ENCODE peak calls at places on chromosomes 16 and 17, in four cellular contexts. G is CD8-positive, alpha-beta T cell; M is body of pancreas; W is left ventricle myocardium inferior. N is an unnamed sample. For H3K4me1, the result is how much of the 10 kb centered on the place peaks cover.

GRCh38 chr16:78659668-78660217 is 560.3 kb downstream of the WWOX start:
- DNase-seq in G (no peak), M (no peak), W (no peak), N (no peak)

GRCh38 chr17:59502800-59503199 is 62.6 kb upstream of the DHX40 start:
- DNase-seq in G (no peak), M (no peak), W (no peak), N (no peak)

GRCh38 chr17:49690256-49690655 is 12.4 kb upstream of the SPOP start:
- DNase-seq in G (no peak), M (no peak), W (no peak), N (no peak)

GRCh38 chr17:64084086-64084939 is 45.6 kb downstream of the ERN1 start:
- DNase-seq in G (no peak), M (peak), W (no peak), N (no peak)

GRCh38 chr16:21599994-21600773 is 807 bp downstream of the METTL9 start:
- DNase-seq in G (peak), M (no peak), W (no peak), N (peak)

GRCh38 chr17:7836596-7837374 is 2.8 kb downstream of the KDM6B start:
- DNase-seq in G (no peak), M (peak), W (peak), N (peak)

GRCh38 chr17:44736551-44737240 is 22.1 kb upstream of the ADAM11 start:
- DNase-seq in G (no peak), M (no peak), W (no peak), N (no peak)

GRCh38 chr17:81043725-81044427 is 8.9 kb downstream of the BAIAP2 start:
- DNase-seq in G (no peak), M (no peak), W (no peak), N (no peak)

GRCh38 chr16:83806036-83806435 is 1.7 kb upstream of the HSBP1 start:
- DNase-seq in G (no peak), M (no peak), W (no peak), N (no peak)

GRCh38 chr17:57234252-57235092 is 21.9 kb upstream of the MSI2 start:
- DNase-seq in G (no peak), M (no peak), W (no peak), N (no peak)

GRCh38 chr16:31451681-31452351 is 7.5 kb upstream of the ARMC5 start:
- DNase-seq in G (no peak), M (peak), W (peak), N (no peak)

GRCh38 chr17:29825604-29826003 is 104.4 kb downstream of the SSH2 start:
- DNase-seq in G (no peak), M (no peak), W (no peak), N (no peak)

GRCh38 chr17:61129876-61130275 is 269.8 kb upstream of the TBX2 start:
- DNase-seq in G (no peak), M (no peak), W (no peak), N (no peak)

GRCh38 chr17:48024149-48025039 is 13.2 kb downstream of the COPZ2 start:
- DNase-seq in G (peak), M (peak), W (peak), N (peak)

GRCh38 chr17:28612936-28613872 is 781 bp downstream of the RSKR start:
- DNase-seq in G (peak), M (peak), W (no peak), N (no peak)

GRCh38 chr17:43570518-43570928 is 24.4 kb upstream of the ETV4 start:
- DNase-seq in G (no peak), M (no peak), W (no peak), N (no peak)

GRCh38 chr17:21239680-21240374 is 13.4 kb downstream of the NATD1 start:
- DNase-seq in G (no peak), M (no peak), W (no peak), N (no peak)

GRCh38 chr17:47802341-47803022 is 19.1 kb downstream of the OSBPL7 start:
- DNase-seq in G (peak), M (peak), W (no peak), N (no peak)

GRCh38 chr17:37650419-37651003 is 7.3 kb upstream of the DDX52 start:
- DNase-seq in G (no peak), M (peak), W (no peak), N (no peak)

GRCh38 chr16:29811896-29812665 is at the start of gene PRRT2:
- DNase-seq in G (peak), M (peak), W (peak), N (peak)

GRCh38 chr17:81701288-81702071 is 1.7 kb upstream of the MRPL12 start:
- DNase-seq in G (no peak), M (no peak), W (no peak), N (no peak)

GRCh38 chr16:9050102-9050830 is 41.2 kb upstream of the HAPSTR1 start:
- DNase-seq in G (no peak), M (no peak), W (no peak), N (no peak)

GRCh38 chr17:1720856-1721386 is 3.6 kb upstream of the WDR81 start:
- DNase-seq in G (peak), M (peak), W (no peak), N (peak)

GRCh38 chr17:74037320-74037719 is 166.2 kb upstream of the RPL38 start:
- DNase-seq in G (no peak), M (no peak), W (no peak), N (no peak)

GRCh38 chr16:81814751-81815428 is 35.8 kb downstream of the PLCG2 start:
- DNase-seq in G (no peak), M (no peak), W (no peak), N (no peak)

GRCh38 chr17:42865638-42866094 is 14.7 kb downstream of the AOC3 start:
- DNase-seq in G (no peak), M (no peak), W (no peak), N (no peak)

GRCh38 chr16:29678691-29679267 is at the start of gene QPRT:
- DNase-seq in G (no peak), M (peak), W (peak), N (peak)

GRCh38 chr16:11114366-11115164 is 141.4 kb downstream of the SOCS1 start:
- DNase-seq in G (no peak), M (no peak), W (no peak), N (no peak)

GRCh38 chr17:67042104-67042899 is 2.1 kb upstream of the CACNG1 start:
- DNase-seq in G (no peak), M (no peak), W (no peak), N (no peak)

GRCh38 chr16:80526418-80527061 is 14.3 kb upstream of the DYNLRB2 start:
- DNase-seq in G (peak), M (peak), W (no peak), N (peak)

GRCh38 chr17:5078106-5079028 is at the start of gene ZFP3:
- DNase-seq in G (peak), M (peak), W (peak), N (peak)

GRCh38 chr17:51660266-51660665 is 399.9 kb downstream of the UTP18 start:
- DNase-seq in G (no peak), M (no peak), W (no peak), N (no peak)

GRCh38 chr17:78838574-78839005 is 2.0 kb downstream of the USP36 start:
- DNase-seq in G (no peak), M (peak), W (no peak), N (no peak)
- H3K4me3 ChIP-seq in G (peak), M (no peak), W (peak), N (no peak)

GRCh38 chr16:88782454-88783390 is 2.3 kb downstream of the PIEZO1 start:
- DNase-seq in G (no peak), M (no peak), W (no peak), N (no peak)

GRCh38 chr16:88783391-88784073 is 1.5 kb downstream of the PIEZO1 start:
- DNase-seq in G (no peak), M (no peak), W (no peak), N (no peak)

GRCh38 chr16:88779406-88780099 is 5.5 kb downstream of the PIEZO1 start:
- DNase-seq in G (no peak), M (no peak), W (peak), N (peak)

GRCh38 chr16:88780100-88781062 is 4.6 kb downstream of the PIEZO1 start:
- DNase-seq in G (no peak), M (no peak), W (no peak), N (no peak)

GRCh38 chr16:88781140-88782077 is 3.6 kb downstream of the PIEZO1 start:
- DNase-seq in G (no peak), M (no peak), W (no peak), N (no peak)
- H3K4me1 ChIP-seq in G (half or more), M (under half), W (half or more), N (under half)

GRCh38 chr17:16327018-16327417 is 26.3 kb downstream of the CENPV start:
- DNase-seq in G (no peak), M (no peak), W (no peak), N (no peak)

GRCh38 chr17:16325964-16326363 is 27.3 kb downstream of the CENPV start:
- DNase-seq in G (no peak), M (no peak), W (no peak), N (no peak)

DNA sequence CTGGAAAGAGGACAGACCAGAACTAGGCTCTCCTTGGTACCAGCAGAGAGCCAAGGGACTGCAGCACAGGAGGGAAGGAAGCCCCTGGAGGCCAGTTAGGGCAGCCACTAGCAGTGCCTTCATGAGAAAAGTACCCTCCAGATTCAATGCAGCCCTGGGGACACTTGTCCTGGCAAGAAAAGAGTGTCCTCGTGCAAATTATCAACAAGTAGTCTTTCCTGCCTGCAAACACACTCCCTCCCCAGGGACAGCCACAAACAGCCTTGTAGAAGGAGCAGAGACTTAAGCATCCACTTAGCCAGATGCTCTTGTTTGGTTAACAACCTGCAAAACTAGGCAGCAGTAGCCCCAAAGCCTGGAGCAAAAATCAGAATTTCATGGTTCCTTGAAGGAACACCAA is 24.3 kb downstream of the CENPV start:
- DNase-seq in G (no peak), M (no peak), W (no peak), N (no peak)
- TF ChIP-seq CTCF in G (no peak), M (no peak), W (no peak), N (no peak)

GRCh38 chr16:86610779-86611516 is 32.6 kb downstream of the FOXL1 start:
- DNase-seq in G (no peak), M (no peak), W (peak), N (no peak)

GRCh38 chr16:86611517-86611840 is 33.1 kb downstream of the FOXL1 start:
- DNase-seq in G (no peak), M (no peak), W (peak), N (peak)

GRCh38 chr16:86608301-86608747 is 30.0 kb downstream of the FOXL1 start:
- DNase-seq in G (no peak), M (no peak), W (no peak), N (no peak)

GRCh38 chr16:86609661-86610060 is 31.3 kb downstream of the FOXL1 start:
- DNase-seq in G (no peak), M (no peak), W (no peak), N (no peak)

DNA sequence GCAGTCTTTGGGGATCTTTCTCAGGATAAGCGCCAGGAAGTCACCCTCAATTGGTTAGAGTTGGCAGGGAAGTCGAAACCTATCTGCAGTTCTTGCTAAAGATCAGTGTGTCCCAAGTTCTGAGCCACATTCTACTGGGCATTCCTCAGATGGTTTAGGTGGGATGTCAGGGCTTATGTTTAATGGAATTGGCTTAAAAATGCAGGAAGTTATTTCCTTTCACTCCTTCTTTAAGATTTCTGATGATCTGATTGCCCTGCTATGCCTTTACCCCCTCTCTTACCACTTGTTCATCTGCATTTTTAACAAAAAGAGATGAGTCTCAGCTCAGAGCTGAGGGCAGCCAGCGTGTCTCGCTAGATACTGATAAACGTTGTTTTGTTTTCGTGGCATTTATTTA is 30.8 kb downstream of the FOXL1 start:
- DNase-seq in G (no peak), M (no peak), W (no peak), N (no peak)
- H3K4me3 ChIP-seq in G (no peak), M (no peak), W (no peak), N (no peak)

DNA sequence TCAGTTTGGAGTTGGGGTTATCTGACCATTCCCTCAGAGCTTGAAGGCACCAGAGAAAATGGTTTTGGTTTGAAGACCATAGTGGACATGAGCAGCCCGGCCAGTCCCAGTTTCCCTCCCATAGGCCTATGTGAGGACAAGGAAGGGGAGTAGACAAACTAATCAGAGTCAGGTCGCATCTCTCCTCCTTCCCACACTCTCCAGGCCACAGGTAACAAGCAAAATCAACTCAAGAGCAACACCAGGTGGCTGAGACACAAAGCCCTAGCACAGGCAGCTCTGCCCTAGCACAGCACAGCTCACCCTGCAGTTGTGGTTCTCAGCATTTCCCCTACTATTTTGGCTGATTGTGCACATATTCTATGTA is 7.2 kb downstream of the SUPT4H1 start:
- DNase-seq in G (peak), M (no peak), W (no peak), N (no peak)
- H3K4me1 ChIP-seq in G (half or more), M (under half), W (under half), N (half or more)

DNA sequence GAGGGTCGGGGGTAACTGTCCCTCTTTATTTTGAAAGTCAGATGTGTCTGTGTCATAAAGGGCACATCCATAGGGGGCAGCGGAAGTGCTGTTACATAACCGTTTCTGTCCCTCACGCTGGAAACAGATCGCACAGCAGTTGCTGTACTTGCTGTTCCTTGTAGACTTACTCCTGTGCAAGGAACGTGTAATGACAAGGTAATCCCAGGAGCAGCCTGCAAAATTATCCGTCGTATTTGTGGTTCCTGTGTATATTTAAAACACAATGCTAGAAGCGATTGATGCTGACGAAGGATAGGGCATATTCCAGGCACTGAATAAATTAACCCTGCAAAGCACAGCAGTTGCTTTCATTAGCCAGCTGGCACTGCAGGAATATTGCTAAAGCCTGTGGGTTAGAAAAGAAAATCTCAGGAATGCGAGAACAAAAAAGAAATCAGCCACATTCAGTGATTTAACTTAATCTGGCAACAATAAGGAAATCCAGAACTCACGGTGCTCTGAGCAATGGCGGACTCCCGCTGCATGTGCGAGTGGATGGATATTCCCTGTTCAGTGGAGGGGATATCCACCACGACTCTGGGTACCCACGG is 76.2 kb downstream of the SPECC1 start:
- DNase-seq in G (no peak), M (no peak), W (no peak), N (no peak)
- TF ChIP-seq CTCF in G (no peak), M (no peak), W (no peak), N (no peak)

GRCh38 chr17:39638317-39638716 is 1.4 kb downstream of the STARD3 start:
- DNase-seq in G (no peak), M (no peak), W (no peak), N (no peak)
- H3K4me3 ChIP-seq in G (peak), M (no peak), W (peak), N (peak)